ENCODE peak calls at places on chromosomes 13 and 19, in ten cellular contexts. V is mammary epithelial cell, G is A549, Y is GM23248, W is tibial nerve, X is mucosa of descending colon, F is endodermal cell, D is PC-3, T is aorta, S is mesenchymal stem cell. L is an unnamed sample.

GRCh38 chr13:80783926-80784325 is 443.0 kb upstream of the SPRY2 start:
- DNase-seq in V (no peak), G (no peak), Y (no peak), W (no peak), X (no peak), F (no peak), D (no peak), T (no peak), S (peak; percentile 17), L (no peak)

GRCh38 chr13:110541526-110541920 is 20.0 kb downstream of the RAB20 start:
- DNase-seq in V (no peak), G (no peak), Y (peak; percentile 25), W (no peak), X (no peak), F (no peak), D (no peak), T (peak; percentile 63), S (peak; percentile 39), L (no peak)

GRCh38 chr13:62293081-62293480 is 877.4 kb upstream of the PCDH20 start:
- DNase-seq in V (no peak), G (no peak), Y (no peak), W (no peak), X (no peak), F (no peak), D (peak; percentile 46), T (no peak), S (peak; percentile 53), L (no peak)

GRCh38 chr13:24670927-24671326 is 9.3 kb upstream of the ATP12A start:
- DNase-seq in V (no peak), G (peak; percentile 62), Y (peak; percentile 75), W (no peak), X (no peak), F (peak; percentile 87), D (peak; percentile 54), T (no peak), S (peak; percentile 52), L (no peak)

GRCh38 chr13:93922063-93922462 is 557.4 kb downstream of the DCT start:
- DNase-seq in V (no peak), G (no peak), Y (no peak), W (no peak), X (no peak), F (no peak), D (peak; percentile 10), T (no peak), S (no peak), L (no peak)

GRCh38 chr13:113974304-113975281 is 717 bp upstream of the C13orf46 start:
- DNase-seq in V (no peak), G (no peak), Y (no peak), W (no peak), X (peak; percentile 43), F (no peak), D (no peak), T (peak; percentile 71), S (no peak), L (no peak)

GRCh38 chr19:7507884-7508283 is 8.0 kb upstream of the ZNF358 start:
- DNase-seq in V (peak; percentile 76), G (peak; percentile 79), Y (peak; percentile 93), W (peak; percentile 26), X (peak; percentile 92), F (peak; percentile 96), D (peak; percentile 97), T (peak; percentile 94), S (peak; percentile 94), L (peak; percentile 48)

GRCh38 chr13:106230450-106230849 is 305.0 kb downstream of the EFNB2 start:
- DNase-seq in V (peak; percentile 64), G (no peak), Y (peak; percentile 31), W (no peak), X (no peak), F (no peak), D (peak; percentile 84), T (no peak), S (peak; percentile 46), L (no peak)

GRCh38 chr19:37966211-37967072 is 59.4 kb downstream of the SIPA1L3 start:
- DNase-seq in V (peak; percentile 80), G (no peak), Y (no peak), W (no peak), X (no peak), F (no peak), D (no peak), T (peak; percentile 53), S (no peak), L (no peak)

GRCh38 chr13:41562083-41562482 is 104.7 kb downstream of the RGCC start:
- DNase-seq in V (peak; percentile 71), G (no peak), Y (peak; percentile 96), W (peak; percentile 59), X (no peak), F (no peak), D (no peak), T (no peak), S (peak; percentile 69), L (peak; percentile 78)

GRCh38 chr13:101903890-101904289 is 451.4 kb downstream of the ITGBL1 start:
- DNase-seq in V (no peak), G (no peak), Y (no peak), W (no peak), X (no peak), F (no peak), D (no peak), T (no peak), S (no peak), L (no peak)

GRCh38 chr19:17216058-17216670 is 1.0 kb downstream of the USE1 start:
- DNase-seq in V (no peak), G (no peak), Y (no peak), W (no peak), X (no peak), F (no peak), D (no peak), T (no peak), S (no peak), L (no peak)

GRCh38 chr19:43966079-43966694 is 15.2 kb downstream of the ZNF221 start:
- DNase-seq in V (no peak), G (no peak), Y (peak; percentile 4), W (no peak), X (no peak), F (no peak), D (no peak), T (no peak), S (peak; percentile 8), L (no peak)

GRCh38 chr19:58372311-58373133 is 8.3 kb downstream of the ZNF837 start:
- DNase-seq in V (no peak), G (no peak), Y (peak; percentile 26), W (no peak), X (no peak), F (peak; percentile 69), D (peak; percentile 35), T (no peak), S (no peak), L (no peak)

GRCh38 chr19:53520163-53520546 is 17.8 kb upstream of the ZNF331 start:
- DNase-seq in V (no peak), G (no peak), Y (no peak), W (no peak), X (no peak), F (no peak), D (no peak), T (no peak), S (no peak), L (no peak)
- H3K4me1 ChIP-seq in V (peaks cover 6% of the 10 kb centered on the region), G (peaks cover 3% of the 10 kb centered on the region), Y (no peaks in the 10 kb centered on the region), W (peaks cover 6% of the 10 kb centered on the region), X (peaks cover 5% of the 10 kb centered on the region), F (no peaks in the 10 kb centered on the region), D (peaks cover 5% of the 10 kb centered on the region), T (no peaks in the 10 kb centered on the region), S (peaks cover 8% of the 10 kb centered on the region), L (peaks cover 5% of the 10 kb centered on the region)

DNA sequence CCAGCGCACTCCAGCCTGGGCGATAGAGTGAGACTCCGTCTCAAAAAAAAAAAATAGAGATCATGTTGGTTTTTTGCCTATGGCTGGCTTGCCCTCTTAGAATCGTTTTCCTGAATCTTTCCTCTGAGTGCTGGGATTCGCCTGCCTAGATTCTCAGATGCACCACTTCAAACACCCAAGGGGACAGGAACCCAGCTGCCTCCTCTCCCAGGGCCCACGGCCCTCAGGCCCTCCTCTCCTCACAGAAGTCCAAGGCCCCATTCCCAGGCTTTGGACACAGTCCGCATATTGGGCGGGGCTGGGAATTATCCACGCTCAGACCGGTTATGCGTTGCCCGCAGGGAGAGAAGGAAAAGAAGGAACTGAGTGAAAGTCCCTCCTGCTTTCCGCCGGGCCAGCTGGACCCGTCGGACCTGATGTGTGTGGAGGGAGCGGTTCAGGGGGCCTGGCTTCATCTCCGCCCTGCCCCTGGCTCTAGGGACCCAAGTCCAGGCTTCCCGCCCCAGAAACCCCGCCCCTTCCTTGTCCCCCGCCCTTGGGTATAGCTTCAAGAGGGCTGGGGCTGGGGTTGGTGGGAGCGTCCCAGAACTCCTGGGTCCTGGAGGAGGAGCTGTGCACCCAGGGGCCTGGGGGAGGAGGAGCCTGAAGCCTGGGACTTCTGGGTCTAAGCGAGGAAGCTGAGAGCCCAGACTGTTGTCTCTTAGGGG is 5.8 kb downstream of the PPFIA3 start:
- DNase-seq in V (no peak), G (no peak), Y (no peak), W (no peak), X (peak; percentile 89), F (peak; percentile 75), D (no peak), T (no peak), S (no peak), L (no peak)
- H3K4me3 ChIP-seq in V (no peak overlapping the region), G (no peak overlapping the region), Y (no peak overlapping the region), W (no peak overlapping the region), X (no peak overlapping the region), F (no peak overlapping the region), D (no peak overlapping the region), T (no peak overlapping the region), S (no peak overlapping the region), L (no peak overlapping the region)

DNA sequence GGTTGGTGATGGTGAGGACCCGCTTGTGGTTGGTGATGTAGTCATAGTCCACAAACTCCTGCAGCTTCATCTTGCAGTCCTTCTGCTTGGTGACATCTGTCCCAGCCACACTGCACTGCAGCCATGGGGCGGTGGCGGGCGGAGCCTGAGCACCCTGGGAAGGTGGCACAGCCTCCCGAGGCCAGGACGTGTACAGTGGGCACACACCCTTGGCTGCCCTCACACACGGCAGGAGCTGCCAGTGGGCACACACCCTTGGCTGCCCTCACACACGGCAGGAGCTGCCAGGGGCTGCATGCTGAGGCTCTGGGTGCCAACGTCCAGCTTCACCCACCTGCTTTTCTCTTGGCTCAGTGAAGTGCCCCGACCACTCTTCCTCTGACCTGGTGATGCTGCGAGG is 128.7 kb downstream of the TUBA3C start:
- DNase-seq in V (no peak), G (no peak), Y (no peak), W (no peak), X (no peak), F (no peak), D (no peak), T (no peak), S (no peak), L (no peak)
- H3K9me3 ChIP-seq in V (peaks cover 68% of the 10 kb centered on the region), G (no peaks in the 10 kb centered on the region), Y (no peaks in the 10 kb centered on the region), W (no peaks in the 10 kb centered on the region), X (peaks cover 82% of the 10 kb centered on the region), F (peaks cover 55% of the 10 kb centered on the region), D (no peaks in the 10 kb centered on the region), T (no peaks in the 10 kb centered on the region), S (peaks cover 9% of the 10 kb centered on the region), L (no peaks in the 10 kb centered on the region)

GRCh38 chr19:47514151-47514868 is 553 bp downstream of the NAPA start:
- DNase-seq in V (no peak), G (no peak), Y (peak; percentile 49), W (no peak), X (no peak), F (no peak), D (no peak), T (no peak), S (peak; percentile 23), L (no peak)
- H3K4me1 ChIP-seq in V (peaks cover 33% of the 10 kb centered on the region), G (peaks cover 28% of the 10 kb centered on the region), Y (peaks cover 31% of the 10 kb centered on the region), W (peaks cover 43% of the 10 kb centered on the region), X (peaks cover 30% of the 10 kb centered on the region), F (no peaks in the 10 kb centered on the region), D (peaks cover 35% of the 10 kb centered on the region), T (no peaks in the 10 kb centered on the region), S (peaks cover 25% of the 10 kb centered on the region), L (peaks cover 11% of the 10 kb centered on the region)

L was measured in uterus.